ENCODE peak calls at places on chromosome 22, in five cellular contexts. N is IMR-90; T is HCT116; W is CD8-positive, alpha-beta T cell; P is mucosa of descending colon. R is an unnamed sample.

GRCh38 chr22:28981818-28982499 is 79.7 kb downstream of the C22orf31 start:
- DNase-seq in T (no peak), W (no peak), P (no peak), N (no peak), R (no peak)

GRCh38 chr22:45971389-45972028 is 5.5 kb downstream of the WNT7B start:
- DNase-seq in T (no peak), N (no peak), W (no peak), P (no peak), R (no peak)

GRCh38 chr22:18970180-18970947 is 34.3 kb upstream of the PRODH start:
- DNase-seq in P (no peak), T (no peak), N (no peak), W (no peak), R (no peak)

GRCh38 chr22:45631839-45632238 is 39.8 kb upstream of the ATXN10 start:
- DNase-seq in T (no peak), P (no peak), N (no peak), W (no peak), R (no peak)

GRCh38 chr22:21697866-21698265 is 32.1 kb downstream of the PPIL2 start:
- DNase-seq in T (no peak), N (peak), P (no peak), W (no peak), R (peak)

GRCh38 chr22:36862251-36863242 is 1.7 kb downstream of the NCF4 start:
- DNase-seq in T (no peak), P (peak), W (no peak), N (no peak), R (no peak)

GRCh38 chr22:23862103-23862502 is 4.4 kb downstream of the SLC2A11 start:
- DNase-seq in T (peak), W (no peak), P (no peak), N (peak), R (peak)

GRCh38 chr22:49943405-49943765 is 17.2 kb upstream of the PIM3 start:
- DNase-seq in P (no peak), W (no peak), N (no peak), T (no peak), R (no peak)

GRCh38 chr22:33332538-33332937 is 274.4 kb upstream of the SYN3 start:
- DNase-seq in T (no peak), W (no peak), N (no peak), P (peak), R (no peak)

GRCh38 chr22:42397332-42398246 is 34.6 kb downstream of the NFAM1 start:
- DNase-seq in N (no peak), W (no peak), P (no peak), T (no peak), R (no peak)

GRCh38 chr22:40853330-40853729 is 3.1 kb downstream of the ST13 start:
- DNase-seq in P (no peak), N (no peak), T (no peak), W (no peak), R (no peak)

GRCh38 chr22:21652010-21652546 is 10.0 kb downstream of the SDF2L1 start:
- DNase-seq in N (peak), P (peak), W (peak), T (peak), R (peak)

GRCh38 chr22:26428515-26429457 is at the start of gene ASPHD2:
- DNase-seq in P (peak), W (peak), N (peak), T (no peak), R (peak)

GRCh38 chr22:49724030-49724892 is 103.4 kb downstream of the BRD1 start:
- DNase-seq in T (no peak), P (no peak), W (no peak), N (no peak), R (no peak)

GRCh38 chr22:35629406-35630234 is 12.5 kb upstream of the MB start:
- DNase-seq in T (peak), W (no peak), P (no peak), N (peak), R (peak)

GRCh38 chr22:44628273-44628672 is 73.7 kb upstream of the PRR5 start:
- DNase-seq in W (no peak), N (no peak), P (no peak), T (no peak), R (no peak)

GRCh38 chr22:22195265-22196017 is 49.1 kb upstream of the VPREB1 start:
- DNase-seq in T (peak), W (peak), N (peak), P (peak), R (peak)

GRCh38 chr22:26550498-26551033 is 38.3 kb upstream of the TFIP11 start:
- DNase-seq in N (peak), W (no peak), P (no peak), T (no peak), R (peak)

GRCh38 chr22:37674951-37675929 is at the start of gene LGALS1:
- DNase-seq in P (peak), W (no peak), N (peak), T (peak), R (peak)

GRCh38 chr22:49934891-49935557 is 16.6 kb downstream of the CRELD2 start:
- DNase-seq in N (peak), W (peak), P (peak), T (no peak), R (peak)

GRCh38 chr22:24727218-24727851 is 47.2 kb downstream of the PIWIL3 start:
- DNase-seq in W (no peak), N (peak), T (peak), P (no peak), R (peak)

GRCh38 chr22:37121887-37122591 is 12.5 kb upstream of the TMPRSS6 start:
- DNase-seq in T (no peak), N (peak), W (peak), P (peak), R (peak)

GRCh38 chr22:17237031-17237668 is 17.9 kb upstream of the ADA2 start:
- DNase-seq in N (no peak), W (no peak), T (no peak), P (no peak), R (no peak)

GRCh38 chr22:36761553-36762240 is 14.2 kb downstream of the IFT27 start:
- DNase-seq in W (no peak), T (no peak), N (no peak), P (no peak), R (no peak)

GRCh38 chr22:32587449-32587848 is 112.8 kb downstream of the FBXO7 start:
- DNase-seq in T (no peak), P (no peak), W (no peak), N (no peak), R (peak)

GRCh38 chr22:36036167-36036624 is 7.6 kb upstream of the RBFOX2 start:
- DNase-seq in T (no peak), P (no peak), W (no peak), N (no peak), R (no peak)

GRCh38 chr22:50613291-50613981 is 12.8 kb downstream of the MAPK8IP2 start:
- DNase-seq in N (no peak), P (peak), T (peak), W (no peak), R (no peak)

GRCh38 chr22:35593885-35594470 is 23.2 kb downstream of the MB start:
- DNase-seq in P (no peak), N (no peak), W (no peak), T (no peak), R (no peak)

GRCh38 chr22:50266994-50267393 is 3.2 kb downstream of the MAPK11 start:
- DNase-seq in W (no peak), N (no peak), P (no peak), T (no peak), R (no peak)

GRCh38 chr22:31577711-31578110 is 81.4 kb downstream of the SFI1 start:
- DNase-seq in N (no peak), T (no peak), P (no peak), W (no peak), R (no peak)

GRCh38 chr22:20571531-20572007 is 64.2 kb downstream of the MED15 start:
- DNase-seq in N (no peak), W (peak), P (peak), T (no peak), R (no peak)
- TF ChIP-seq CTCF in N (peak), W (peak), P (peak), T (peak), R (peak)

GRCh38 chr22:39073941-39074340 is 3.1 kb upstream of the APOBEC3G start:
- DNase-seq in T (no peak), W (no peak), P (no peak), N (no peak), R (no peak)
- H3K4me3 ChIP-seq in T (no peak), W (no peak), P (no peak), N (no peak), R (no peak)

DNA sequence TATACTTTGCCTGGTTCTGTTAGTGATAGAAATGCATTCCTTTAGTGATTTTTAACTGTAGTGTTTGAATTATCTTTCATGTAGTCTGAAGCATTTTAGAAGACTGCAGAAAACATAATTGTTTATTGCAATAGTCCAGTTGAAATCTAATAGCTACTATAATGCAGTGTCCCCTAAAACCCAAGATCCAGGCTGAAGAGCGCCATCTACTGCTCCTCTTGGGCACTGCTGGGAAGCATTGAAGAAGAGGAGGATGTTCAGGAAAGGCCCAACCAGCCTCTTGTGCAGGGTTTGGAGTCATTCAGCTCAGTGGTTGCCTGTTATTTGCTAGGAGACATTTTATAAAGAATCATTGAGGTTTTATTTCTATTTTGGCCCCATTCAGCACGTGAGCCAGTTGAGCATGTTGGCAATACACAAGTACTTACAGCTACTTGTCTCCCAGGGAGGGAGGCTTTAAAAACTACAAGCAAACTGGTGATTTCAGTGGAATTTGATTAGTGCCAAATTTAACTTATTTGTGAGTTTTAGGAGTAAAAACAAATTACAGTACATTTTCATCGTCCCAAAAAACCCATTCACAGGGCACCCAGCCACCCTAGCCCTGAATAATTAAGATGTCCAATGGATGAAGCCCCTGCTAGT is 74.9 kb upstream of the HORMAD2 start:
- DNase-seq in N (peak), P (peak), T (peak), W (peak), R (peak)
- TF ChIP-seq CTCF in N (peak), P (peak), T (peak), W (peak), R (peak)

DNA sequence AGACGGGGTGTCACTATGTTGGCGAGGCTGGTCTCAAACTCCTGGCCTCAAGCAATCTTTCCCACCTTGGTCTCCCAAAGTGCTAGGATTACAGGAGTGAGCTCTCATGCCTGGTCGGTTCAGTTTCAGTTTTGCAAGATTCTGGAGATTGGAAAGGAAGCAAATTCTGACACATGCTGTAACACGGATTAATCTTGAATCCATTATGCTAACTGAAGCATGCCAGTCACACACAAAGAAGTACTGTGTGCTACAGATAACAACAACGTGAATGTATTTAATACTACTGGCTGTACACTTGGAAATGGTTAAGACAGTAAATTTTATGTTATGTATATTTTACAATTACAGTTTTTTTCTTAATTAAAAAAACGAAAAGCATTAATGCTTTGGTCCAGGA is 107.6 kb downstream of the MED15 start:
- DNase-seq in N (no peak), P (no peak), T (no peak), W (no peak), R (no peak)
- H3K4me3 ChIP-seq in N (no peak), P (no peak), T (no peak), W (no peak), R (no peak)

GRCh38 chr22:47453049-47453448 is 690.6 kb downstream of the TBC1D22A start:
- DNase-seq in N (no peak), P (no peak), W (no peak), T (no peak), R (no peak)

GRCh38 chr22:47449508-47450270 is 687.2 kb downstream of the TBC1D22A start:
- DNase-seq in W (no peak), N (no peak), P (no peak), T (no peak), R (no peak)

GRCh38 chr22:47448231-47449035 is 686.0 kb downstream of the TBC1D22A start:
- DNase-seq in W (no peak), P (no peak), N (no peak), T (no peak), R (no peak)

GRCh38 chr22:47450876-47451475 is 688.5 kb downstream of the TBC1D22A start:
- DNase-seq in N (no peak), W (no peak), P (no peak), T (no peak), R (no peak)

DNA sequence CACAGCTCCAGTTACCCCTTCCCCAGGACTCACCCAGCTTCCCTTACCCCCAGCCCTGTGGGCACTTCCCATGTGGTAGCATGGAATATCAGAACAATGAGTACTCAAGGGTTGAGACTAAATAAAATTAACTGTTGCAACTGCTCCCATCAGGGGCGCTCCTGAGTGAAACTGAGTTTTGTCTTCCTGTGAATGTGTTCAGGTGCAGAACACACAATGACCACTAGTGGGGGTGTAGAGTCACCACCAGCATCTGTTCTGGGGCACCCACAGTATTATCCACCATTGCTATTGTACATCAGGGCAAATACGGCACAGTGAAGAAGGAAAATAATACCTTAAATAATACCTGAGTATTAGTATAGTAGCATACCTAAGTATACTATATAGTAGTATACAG is 689.7 kb downstream of the TBC1D22A start:
- DNase-seq in W (no peak), N (no peak), T (peak), P (no peak), R (no peak)
- TF ChIP-seq CTCF in W (no peak), N (no peak), T (peak), P (no peak), R (peak)

R was measured in astrocyte of the spinal cord.